ENCODE peak calls at places on chromosomes 6 and 20, in eight cellular contexts. G is HepG2, L is naive B cell, T is iPS-NIHi11, D is NCI-H2081, A is epithelial cell of esophagus, Q is amniotic stem cell, Z is GM23248. J is an unnamed sample.

GRCh38 chr20:22807646-22808045 is 223.3 kb upstream of the FOXA2 start:
- DNase-seq in G (no peak), L (no peak), T (no peak), D (peak), A (peak), Q (no peak), Z (no peak), J (no peak)

GRCh38 chr20:558117-558516 is 14.5 kb upstream of the CSNK2A1 start:
- DNase-seq in G (no peak), L (no peak), T (no peak), D (no peak), A (no peak), Q (no peak), Z (no peak), J (no peak)

GRCh38 chr6:154653853-154654252 is 79.4 kb upstream of the SCAF8 start:
- DNase-seq in G (no peak), L (no peak), T (no peak), D (no peak), A (peak), Q (peak), Z (peak), J (peak)

GRCh38 chr6:165686966-165687365 is 23.9 kb upstream of the PDE10A start:
- DNase-seq in G (no peak), L (no peak), T (no peak), D (no peak), A (no peak), Q (no peak), Z (no peak), J (no peak)

GRCh38 chr20:10619427-10619826 is 54.4 kb downstream of the JAG1 start:
- DNase-seq in G (no peak), L (no peak), T (no peak), D (no peak), A (peak), Q (peak), Z (peak), J (peak)

GRCh38 chr6:46217671-46218131 is 46.9 kb upstream of the ENPP5 start:
- DNase-seq in G (no peak), L (peak), T (no peak), D (no peak), A (no peak), Q (no peak), Z (peak), J (no peak)

GRCh38 chr20:57698191-57698866 is 11.5 kb downstream of the PMEPA1 start:
- DNase-seq in G (peak), L (no peak), T (no peak), D (no peak), A (peak), Q (peak), Z (peak), J (peak)

GRCh38 chr20:35954907-35955251 is 577 bp upstream of the SCAND1 start:
- DNase-seq in G (peak), L (no peak), T (no peak), D (no peak), A (peak), Q (no peak), Z (peak), J (no peak)

GRCh38 chr6:145036848-145037567 is 698.3 kb downstream of the EPM2A start:
- DNase-seq in G (no peak), L (no peak), T (no peak), D (no peak), A (peak), Q (no peak), Z (peak), J (peak)

J was measured in foreskin keratinocyte.